ENCODE peak calls at places on chromosomes 11 and 22, in seven cellular contexts. D is fibroblast of lung, I is cardiac muscle cell, R is osteocyte, S is fibroblast of pulmonary artery, C is mucosa of descending colon, H is B cell. W is an unnamed sample.
A peak's percentile ranks its signal among the peaks of the same experiment; 100 is the strongest.

GRCh38 chr11:17063171-17064002 is 14.1 kb downstream of the RPS13 start:
- DNase-seq in D (peak; percentile 54), I (peak; percentile 71), R (peak; percentile 87), S (peak; percentile 60), C (peak; percentile 60), H (peak; percentile 51), W (no peak)

GRCh38 chr22:23118647-23119491 is 22.9 kb downstream of the RSPH14 start:
- DNase-seq in D (no peak), I (no peak), R (no peak), S (no peak), C (no peak), H (no peak), W (no peak)

GRCh38 chr22:43511276-43511910 is 99.6 kb downstream of the MPPED1 start:
- DNase-seq in D (no peak), I (no peak), R (no peak), S (no peak), C (no peak), H (no peak), W (no peak)

GRCh38 chr11:120805960-120806555 is 217.8 kb upstream of the TBCEL start:
- DNase-seq in D (no peak), I (no peak), R (no peak), S (no peak), C (no peak), H (no peak), W (no peak)

GRCh38 chr11:132496341-132496740 is 1036.0 kb downstream of the OPCML start:
- DNase-seq in D (peak; percentile 3), I (no peak), R (no peak), S (no peak), C (no peak), H (no peak), W (no peak)

GRCh38 chr22:45891021-45891421 is 85.9 kb downstream of the WNT7B start:
- DNase-seq in D (no peak), I (no peak), R (no peak), S (no peak), C (peak; percentile 22), H (no peak), W (no peak)

GRCh38 chr11:33775832-33776231 is 1.5 kb upstream of the FBXO3 start:
- DNase-seq in D (peak; percentile 45), I (no peak), R (no peak), S (no peak), C (no peak), H (no peak), W (no peak)

GRCh38 chr11:117820071-117820470 is 4.5 kb downstream of the FXYD2 start:
- DNase-seq in D (no peak), I (no peak), R (no peak), S (no peak), C (peak; percentile 77), H (no peak), W (no peak)

GRCh38 chr22:33519140-33519973 is 400.9 kb downstream of the LARGE1 start:
- DNase-seq in D (peak; percentile 68), I (peak; percentile 71), R (no peak), S (peak; percentile 65), C (no peak), H (peak; percentile 68), W (peak; percentile 19)

GRCh38 chr22:34986461-34986977 is 79.4 kb upstream of the ISX start:
- DNase-seq in D (no peak), I (no peak), R (no peak), S (no peak), C (no peak), H (no peak), W (no peak)

GRCh38 chr11:115920087-115920461 is 415.9 kb upstream of the CADM1 start:
- DNase-seq in D (peak; percentile 19), I (no peak), R (no peak), S (no peak), C (no peak), H (no peak), W (no peak)

GRCh38 chr11:75583710-75584658 is 21.9 kb downstream of the SERPINH1 start:
- DNase-seq in D (peak; percentile 78), I (peak; percentile 76), R (no peak), S (peak; percentile 62), C (peak; percentile 73), H (no peak), W (no peak)

GRCh38 chr11:47863893-47864430 is 15.8 kb upstream of the NUP160 start:
- DNase-seq in D (no peak), I (no peak), R (no peak), S (no peak), C (no peak), H (no peak), W (no peak)

GRCh38 chr11:9263840-9264380 is 1.2 kb downstream of the DENND5A start:
- DNase-seq in D (peak; percentile 48), I (no peak), R (no peak), S (no peak), C (no peak), H (no peak), W (no peak)

GRCh38 chr11:74466916-74467885 is at the start of gene KCNE3:
- DNase-seq in D (peak; percentile 25), I (no peak), R (no peak), S (peak; percentile 49), C (peak; percentile 78), H (no peak), W (no peak)

GRCh38 chr22:38927033-38927789 is 30.2 kb upstream of the APOBEC3A start:
- DNase-seq in D (peak; percentile 59), I (peak; percentile 84), R (peak; percentile 85), S (peak; percentile 39), C (peak; percentile 84), H (no peak), W (no peak)
- TF ChIP-seq CTCF in D (peak; percentile 69), I (peak; percentile 66), R (peak; percentile 59), S (peak; percentile 56), C (peak; percentile 77), H (peak; percentile 54), W (peak; percentile 72)

GRCh38 chr22:26857169-26857568 is 199.8 kb downstream of the MIAT start:
- DNase-seq in D (no peak), I (no peak), R (peak; percentile 60), S (no peak), C (no peak), H (no peak), W (no peak)
- TF ChIP-seq CTCF in D (no peak), I (no peak), R (no peak), S (no peak), C (no peak), H (no peak), W (no peak)

DNA sequence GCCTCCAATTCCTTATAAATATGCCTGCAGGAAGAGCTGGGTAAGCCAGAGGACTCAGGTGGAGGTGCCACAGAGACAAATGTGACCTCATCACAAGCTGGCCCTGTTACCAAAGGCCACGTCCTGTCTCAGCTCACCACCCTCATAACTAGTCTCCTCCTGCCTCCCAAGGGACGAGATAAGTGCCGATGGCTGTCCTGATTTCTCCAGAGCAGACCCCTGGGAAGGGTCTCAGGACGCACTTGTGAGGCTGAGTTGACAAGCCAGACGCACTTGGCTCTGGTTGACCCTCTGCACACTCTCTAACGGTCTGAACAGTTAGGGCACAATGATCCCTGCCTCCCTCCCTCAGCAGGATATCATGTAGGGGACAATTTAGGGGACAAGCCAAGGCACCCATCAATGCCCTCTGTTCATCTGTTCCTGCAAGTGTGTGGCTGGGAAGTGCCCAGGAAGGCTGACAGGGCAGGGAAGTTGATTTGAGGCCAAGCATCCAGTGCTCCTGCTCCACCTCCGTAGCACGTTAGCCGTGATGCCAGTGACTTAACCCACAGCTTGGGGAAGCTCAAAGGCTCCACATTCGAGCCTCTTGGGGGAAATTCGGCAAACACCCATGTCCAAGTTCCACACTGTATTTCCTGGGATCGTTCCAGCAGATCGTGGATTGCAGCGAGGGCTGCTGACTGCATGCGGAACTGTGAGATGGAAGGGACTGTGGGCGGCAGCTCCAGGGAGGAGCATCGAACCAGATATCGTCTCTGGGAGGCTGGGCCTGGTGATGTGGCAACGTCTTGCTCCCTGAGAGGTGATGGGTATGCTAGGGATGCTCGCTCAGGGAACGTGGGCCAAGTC is 2.8 kb downstream of the SMIM38 start:
- DNase-seq in D (no peak), I (no peak), R (no peak), S (no peak), C (no peak), H (no peak), W (no peak)
- TF ChIP-seq CTCF in D (no peak), I (no peak), R (no peak), S (no peak), C (no peak), H (no peak), W (no peak)

GRCh38 chr11:12088047-12088481 is 22.3 kb upstream of the MICAL2 start:
- DNase-seq in D (peak; percentile 71), I (peak; percentile 73), R (no peak), S (peak; percentile 68), C (peak; percentile 76), H (no peak), W (no peak)

GRCh38 chr11:12086271-12087074 is 23.9 kb upstream of the MICAL2 start:
- DNase-seq in D (peak; percentile 95), I (no peak), R (no peak), S (peak; percentile 94), C (peak; percentile 68), H (no peak), W (peak; percentile 83)

GRCh38 chr11:12085371-12086251 is 24.8 kb upstream of the MICAL2 start:
- DNase-seq in D (no peak), I (no peak), R (no peak), S (no peak), C (no peak), H (no peak), W (no peak)

GRCh38 chr11:12088531-12088930 is 21.9 kb upstream of the MICAL2 start:
- DNase-seq in D (no peak), I (no peak), R (no peak), S (no peak), C (peak; percentile 53), H (no peak), W (no peak)

GRCh38 chr11:12087075-12087775 is 23.2 kb upstream of the MICAL2 start:
- DNase-seq in D (peak; percentile 82), I (no peak), R (no peak), S (peak; percentile 68), C (peak; percentile 79), H (no peak), W (no peak)
- TF ChIP-seq CTCF in D (no peak), I (no peak), R (peak; percentile 44), S (peak; percentile 22), C (no peak), H (no peak), W (peak; percentile 14)